ENCODE peak calls at places on chromosomes 11 and 22, in ten cellular contexts. V is lung microvascular endothelial cell, F is cardiac muscle cell, I is HT1080, X is cardiac fibroblast, Q is fibroblast of pulmonary artery, B is endothelial cell, P is GM10248, W is NCI-H1105, R is right atrium auricular region. Y is an unnamed sample.

GRCh38 chr22:19810381-19811141 is 44.1 kb downstream of the GNB1L start:
- DNase-seq in R (no peak), I (peak), P (no peak), W (no peak), V (no peak), X (peak), B (peak), Q (peak), F (peak), Y (peak)

GRCh38 chr22:23401910-23402274 is 178.2 kb downstream of the IGLL1 start:
- DNase-seq in F (no peak), Q (no peak), R (no peak), V (no peak), P (no peak), I (no peak), B (no peak), W (no peak), X (no peak), Y (peak)

GRCh38 chr11:107562647-107563208 is 2.8 kb downstream of the ALKBH8 start:
- DNase-seq in Q (peak), X (peak), B (no peak), P (no peak), F (peak), R (no peak), W (no peak), I (peak), V (peak), Y (no peak)

GRCh38 chr11:47257518-47258316 is at the start of gene NR1H3:
- DNase-seq in V (peak), Q (peak), B (peak), P (peak), X (peak), I (peak), R (peak), W (no peak), F (peak), Y (peak)

GRCh38 chr11:100942016-100942415 is 187.6 kb downstream of the PGR start:
- DNase-seq in V (peak), I (no peak), R (no peak), P (no peak), Q (peak), X (peak), W (no peak), F (peak), B (no peak), Y (peak)

GRCh38 chr11:96906521-96906920 is 516.7 kb downstream of the JRKL start:
- DNase-seq in R (no peak), B (no peak), V (no peak), Q (no peak), X (no peak), F (no peak), P (no peak), W (no peak), I (no peak), Y (no peak)

GRCh38 chr11:45362636-45363035 is 76.5 kb upstream of the SYT13 start:
- DNase-seq in F (no peak), R (no peak), B (no peak), X (no peak), Q (no peak), I (no peak), W (no peak), P (no peak), V (no peak), Y (no peak)

GRCh38 chr22:50182176-50183081 is 3.3 kb upstream of the TRABD start:
- DNase-seq in R (no peak), Q (no peak), F (no peak), I (no peak), V (no peak), W (no peak), B (no peak), X (no peak), P (no peak), Y (no peak)

GRCh38 chr11:94897330-94897768 is 76.0 kb downstream of the CWC15 start:
- DNase-seq in V (peak), W (peak), F (peak), P (peak), R (peak), Q (peak), B (peak), X (peak), I (peak), Y (peak)

GRCh38 chr11:95076416-95076815 is 9.7 kb downstream of the SRSF8 start:
- DNase-seq in X (peak), W (no peak), I (no peak), Q (peak), P (no peak), V (peak), R (no peak), F (peak), B (no peak), Y (peak)